ENCODE peak calls at places on chromosomes 5 and 9, in eight cellular contexts. G is kidney, F is OCI-LY7, V is RWPE2, C is transverse colon, J is spleen, Y is cardiac muscle cell, Q is GM12878. X is an unnamed sample. For H3K4me1, the result is how much of the 10 kb centered on the place peaks cover.

GRCh38 chr9:70561805-70562395 is 147.4 kb upstream of the KLF9 start:
- DNase-seq in G (no peak), F (no peak), V (no peak), C (no peak), J (no peak), Y (no peak), Q (no peak), X (no peak)

GRCh38 chr5:123752576-123752975 is 240.6 kb downstream of the CSNK1G3 start:
- DNase-seq in G (no peak), F (no peak), V (no peak), C (no peak), J (no peak), Y (no peak), Q (no peak), X (no peak)

GRCh38 chr5:112121268-112121667 is 297.8 kb downstream of the EPB41L4A start:
- DNase-seq in G (no peak), F (no peak), V (no peak), C (no peak), J (no peak), Y (no peak), Q (no peak), X (no peak)

GRCh38 chr9:107246259-107247254 is 36.5 kb upstream of the RAD23B start:
- DNase-seq in G (no peak), F (peak), V (no peak), C (no peak), J (no peak), Y (peak), Q (no peak), X (no peak)

GRCh38 chr5:27315541-27316282 is 277.3 kb upstream of the CDH9 start:
- DNase-seq in G (no peak), F (no peak), V (no peak), C (no peak), J (no peak), Y (no peak), Q (no peak), X (no peak)

GRCh38 chr9:117734523-117735314 is 30.5 kb downstream of the TLR4 start:
- DNase-seq in G (no peak), F (no peak), V (no peak), C (no peak), J (no peak), Y (no peak), Q (no peak), X (no peak)

GRCh38 chr5:77867914-77868313 is 91.8 kb upstream of the TBCA start:
- DNase-seq in G (no peak), F (no peak), V (no peak), C (no peak), J (no peak), Y (no peak), Q (no peak), X (no peak)

GRCh38 chr5:102666164-102666951 is 88.7 kb upstream of the PAM start:
- DNase-seq in G (no peak), F (no peak), V (no peak), C (no peak), J (no peak), Y (no peak), Q (no peak), X (no peak)

GRCh38 chr9:127561491-127562270 is 50.4 kb upstream of the STXBP1 start:
- DNase-seq in G (peak), F (no peak), V (peak), C (peak), J (no peak), Y (no peak), Q (no peak), X (peak)

GRCh38 chr9:131656356-131657030 is 83.4 kb downstream of the RAPGEF1 start:
- DNase-seq in G (peak), F (peak), V (no peak), C (peak), J (peak), Y (no peak), Q (peak), X (peak)

GRCh38 chr9:131658753-131659129 is 81.1 kb downstream of the RAPGEF1 start:
- DNase-seq in G (no peak), F (no peak), V (no peak), C (no peak), J (no peak), Y (no peak), Q (no peak), X (no peak)

GRCh38 chr9:131657890-131658752 is 81.8 kb downstream of the RAPGEF1 start:
- DNase-seq in G (no peak), F (peak), V (no peak), C (no peak), J (no peak), Y (no peak), Q (no peak), X (no peak)

GRCh38 chr9:131657031-131657377 is 82.9 kb downstream of the RAPGEF1 start:
- DNase-seq in G (no peak), F (peak), V (no peak), C (peak), J (no peak), Y (no peak), Q (no peak), X (no peak)

GRCh38 chr9:131657456-131657855 is 82.4 kb downstream of the RAPGEF1 start:
- DNase-seq in G (no peak), F (peak), V (no peak), C (no peak), J (no peak), Y (no peak), Q (no peak), X (no peak)
- H3K27ac ChIP-seq in G (peak), F (peak), V (peak), C (peak), J (peak), Y (no peak), Q (peak), X (peak)

DNA sequence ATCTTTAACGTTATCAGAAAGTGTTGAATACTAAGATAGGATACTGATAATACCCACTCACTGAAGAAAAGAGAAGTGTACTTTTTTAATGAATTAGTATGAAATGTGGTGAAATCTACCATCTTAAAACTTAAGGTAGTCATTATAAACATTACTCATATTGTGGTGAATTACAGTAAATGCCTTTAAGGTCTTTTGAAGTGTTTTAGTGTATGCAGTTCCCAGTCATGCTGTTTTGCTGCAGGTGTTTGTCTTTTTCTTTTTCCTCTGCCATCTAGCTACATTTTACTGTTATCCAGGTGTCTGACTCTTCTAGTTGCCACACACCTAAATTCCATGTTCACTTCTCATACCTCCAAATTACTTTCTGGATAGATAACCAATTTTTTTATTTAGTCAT is 72.6 kb downstream of the ERMP1 start:
- DNase-seq in G (no peak), F (no peak), V (no peak), C (no peak), J (no peak), Y (no peak), Q (no peak), X (no peak)
- H3K4me1 ChIP-seq in G (under half), F (under half), V (under half), C (under half), J (under half), Y (under half), Q (under half), X (under half)

DNA sequence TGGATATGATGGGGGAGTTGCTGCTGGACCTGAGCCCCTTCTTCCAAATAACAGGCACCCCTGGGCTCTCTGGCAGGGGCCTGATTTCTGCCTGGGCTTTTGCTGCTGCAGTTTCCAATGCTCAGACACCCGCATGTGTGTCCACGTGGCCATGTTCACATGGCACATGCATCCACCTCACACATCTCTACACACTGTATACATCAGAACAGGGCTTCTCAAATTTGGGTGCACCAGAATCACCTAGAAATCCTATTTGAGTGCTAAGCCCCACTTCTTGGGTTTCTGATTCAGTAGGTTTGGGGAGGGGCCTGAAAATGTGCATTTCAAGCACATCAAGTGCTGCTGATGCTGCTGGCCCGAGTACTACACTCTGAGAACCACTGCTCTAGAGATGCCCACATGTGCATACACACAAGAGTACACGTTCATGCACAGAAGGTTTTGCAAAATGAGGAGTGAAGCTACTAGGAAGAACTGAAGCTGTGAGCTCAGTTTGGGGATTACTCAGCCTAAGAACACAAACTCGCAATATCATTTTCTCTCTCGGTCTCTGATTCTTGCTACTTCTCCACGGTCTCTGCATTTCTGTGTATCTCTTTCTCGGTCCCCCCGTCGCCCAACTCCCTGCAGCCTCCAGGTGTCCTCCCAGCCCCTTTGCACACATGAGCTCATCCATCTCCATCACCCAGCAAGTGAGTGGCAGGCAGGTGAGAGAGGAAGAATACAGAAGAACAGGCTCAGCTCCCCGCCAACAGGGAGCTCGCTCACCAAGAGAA is 97.1 kb downstream of the PCDH1 start:
- DNase-seq in G (no peak), F (no peak), V (no peak), C (no peak), J (no peak), Y (no peak), Q (no peak), X (no peak)
- TF ChIP-seq CTCF in G (no peak), F (peak), V (no peak), C (no peak), J (no peak), Y (no peak), Q (no peak), X (no peak)

GRCh38 chr9:135959814-135960213 is 1.4 kb downstream of the UBAC1 start:
- DNase-seq in G (no peak), F (no peak), V (no peak), C (no peak), J (no peak), Y (peak), Q (no peak), X (no peak)
- H3K27ac ChIP-seq in G (no peak), F (no peak), V (peak), C (peak), J (no peak), Y (no peak), Q (peak), X (peak)

GRCh38 chr5:95816803-95817202 is 5.7 kb downstream of the GLRX start:
- DNase-seq in G (no peak), F (no peak), V (no peak), C (no peak), J (no peak), Y (no peak), Q (no peak), X (no peak)
- H3K4me1 ChIP-seq in G (under half), F (half or more), V (under half), C (half or more), J (half or more), Y (under half), Q (under half), X (half or more)

DNA sequence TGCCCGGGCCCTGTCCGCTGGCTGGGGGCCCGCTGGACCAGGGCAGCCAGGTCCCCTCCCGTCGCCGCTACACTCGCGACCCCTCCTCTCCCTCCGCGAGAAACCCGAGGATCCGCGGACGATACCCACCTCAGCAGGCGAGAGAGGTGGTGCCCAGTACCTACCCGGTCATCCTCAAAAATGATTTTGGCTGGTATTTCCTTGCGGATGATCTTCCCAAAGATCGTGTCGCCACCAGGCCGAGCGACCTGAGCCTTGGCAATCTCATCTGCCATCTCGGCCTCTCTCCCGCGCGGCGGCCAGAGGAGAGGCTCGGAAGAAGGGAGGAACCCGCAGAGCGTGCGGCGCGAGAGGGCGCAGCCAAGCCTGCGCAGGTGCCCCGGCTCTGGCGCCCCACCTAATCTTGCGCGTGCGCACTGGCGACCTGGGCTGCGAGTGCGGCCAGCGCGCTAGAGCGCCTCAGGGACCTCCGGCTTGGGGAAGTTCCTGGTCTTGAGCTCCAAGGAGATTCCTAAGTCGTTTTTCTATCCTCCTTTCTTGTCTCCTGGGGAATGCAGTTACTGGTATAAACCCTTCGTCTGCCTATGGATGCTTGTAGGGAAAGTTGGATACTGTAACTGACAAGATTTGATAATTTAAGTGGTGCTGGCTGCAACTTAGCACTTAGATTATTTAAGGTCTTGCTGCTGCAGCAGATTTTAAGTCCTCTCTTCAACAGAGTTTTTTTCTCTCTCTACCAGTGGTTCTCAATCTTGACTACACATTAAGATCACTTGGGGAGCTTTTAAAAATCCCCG is at the start of gene HINT1:
- DNase-seq in G (peak), F (peak), V (peak), C (peak), J (peak), Y (peak), Q (peak), X (peak)
- TF ChIP-seq CTCF in G (no peak), F (peak), V (peak), C (no peak), J (no peak), Y (peak), Q (peak), X (no peak)

GRCh38 chr9:109033941-109034700 is 20.8 kb upstream of the CTNNAL1 start:
- DNase-seq in G (no peak), F (no peak), V (no peak), C (no peak), J (no peak), Y (no peak), Q (no peak), X (no peak)
- H3K27ac ChIP-seq in G (no peak), F (no peak), V (peak), C (no peak), J (no peak), Y (peak), Q (no peak), X (no peak)

GRCh38 chr5:140294753-140295152 is 8.1 kb downstream of the PFDN1 start:
- DNase-seq in G (no peak), F (no peak), V (no peak), C (no peak), J (no peak), Y (no peak), Q (no peak), X (no peak)

GRCh38 chr5:140298183-140298601 is 4.7 kb downstream of the PFDN1 start:
- DNase-seq in G (no peak), F (no peak), V (no peak), C (no peak), J (no peak), Y (peak), Q (no peak), X (no peak)

GRCh38 chr5:140295414-140295813 is 7.5 kb downstream of the PFDN1 start:
- DNase-seq in G (no peak), F (peak), V (peak), C (peak), J (no peak), Y (peak), Q (no peak), X (no peak)

GRCh38 chr5:140297283-140297682 is 5.6 kb downstream of the PFDN1 start:
- DNase-seq in G (no peak), F (no peak), V (no peak), C (no peak), J (no peak), Y (no peak), Q (no peak), X (no peak)

DNA sequence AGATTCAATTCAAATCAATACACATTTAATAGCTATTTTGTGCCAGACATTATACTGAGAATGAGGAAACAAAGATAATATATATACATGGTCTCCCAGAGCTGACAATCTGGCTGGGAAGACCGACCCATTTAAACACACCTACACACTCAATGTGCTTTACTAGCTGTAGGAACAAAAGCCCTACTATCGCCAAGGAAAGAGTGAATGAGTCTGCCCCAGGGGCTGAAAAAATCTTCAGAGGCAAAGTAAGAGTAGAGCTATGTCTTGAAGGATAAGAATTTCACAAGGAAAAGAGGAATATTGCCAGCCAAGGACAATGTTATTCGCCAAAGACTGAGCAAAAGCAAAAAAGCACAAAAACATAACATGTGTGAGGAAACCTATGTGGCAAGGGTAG is 6.6 kb downstream of the PFDN1 start:
- DNase-seq in G (no peak), F (no peak), V (no peak), C (no peak), J (no peak), Y (no peak), Q (no peak), X (no peak)
- H3K4me1 ChIP-seq in G (under half), F (under half), V (half or more), C (under half), J (under half), Y (half or more), Q (under half), X (half or more)

GRCh38 chr5:60577116-60577515 is 122.8 kb downstream of the DEPDC1B start:
- DNase-seq in G (no peak), F (no peak), V (no peak), C (no peak), J (no peak), Y (no peak), Q (no peak), X (no peak)

GRCh38 chr5:60576425-60576824 is 123.5 kb downstream of the DEPDC1B start:
- DNase-seq in G (no peak), F (peak), V (no peak), C (no peak), J (no peak), Y (no peak), Q (no peak), X (no peak)

GRCh38 chr5:60583598-60583997 is 116.4 kb downstream of the DEPDC1B start:
- DNase-seq in G (no peak), F (no peak), V (no peak), C (no peak), J (no peak), Y (no peak), Q (no peak), X (no peak)

DNA sequence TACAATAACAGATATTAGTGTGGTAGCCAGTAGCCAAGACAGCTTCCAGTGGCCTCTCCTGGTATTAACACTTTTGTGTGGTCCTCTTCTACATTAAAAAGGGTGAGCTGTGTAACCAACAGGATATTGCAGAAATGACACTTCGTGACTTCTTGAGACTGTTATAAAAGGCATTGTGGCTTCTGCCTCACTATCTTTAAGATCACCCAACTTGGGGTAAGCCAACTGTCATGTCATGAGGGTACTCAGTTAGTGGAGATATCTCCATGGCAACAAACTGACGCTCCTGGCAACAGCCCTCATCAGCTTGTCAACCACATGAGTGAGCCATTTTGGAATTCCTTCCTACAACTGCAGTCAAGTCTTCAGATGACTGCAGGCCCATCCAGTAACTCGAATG is 121.7 kb downstream of the DEPDC1B start:
- DNase-seq in G (no peak), F (no peak), V (no peak), C (no peak), J (no peak), Y (no peak), Q (no peak), X (no peak)
- TF ChIP-seq CTCF in G (no peak), F (no peak), V (no peak), C (no peak), J (no peak), Y (no peak), Q (no peak), X (no peak)

DNA sequence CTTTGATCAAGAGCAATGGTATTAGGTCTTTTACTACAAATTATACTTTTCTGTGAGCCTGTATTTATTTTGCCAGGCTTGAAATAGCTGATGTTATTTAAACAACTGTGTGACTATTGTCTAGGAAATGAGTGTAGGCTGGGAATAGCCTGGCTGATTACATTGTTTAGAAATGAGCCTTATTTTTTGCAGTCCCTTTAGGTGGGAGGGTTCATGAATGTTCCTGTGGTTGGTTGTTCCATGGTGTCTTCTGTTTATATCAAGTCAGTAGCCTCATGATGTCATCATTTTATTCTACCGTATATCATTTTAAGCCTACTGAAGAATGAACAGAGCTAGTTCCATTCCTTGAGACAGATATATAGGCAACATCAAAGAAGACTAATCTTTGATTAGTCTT is 53.0 kb downstream of the MAP1B start:
- DNase-seq in G (no peak), F (no peak), V (no peak), C (no peak), J (no peak), Y (no peak), Q (no peak), X (no peak)
- H3K27ac ChIP-seq in G (no peak), F (no peak), V (no peak), C (no peak), J (no peak), Y (no peak), Q (no peak), X (no peak)